ENCODE peak calls at places on chromosomes 12 and 14, in nine cellular contexts. One of them, this sample, is unnamed.

GRCh38 chr14:76900406-76901085 is 74.3 kb downstream of the LRRC74A start:
- DNase-seq in SIG-M5: no peak
- DNase-seq in HCT116: no peak
- DNase-seq in smooth muscle cell of the brain vasculature: no peak
- DNase-seq in Caki2: no peak
- DNase-seq in stromal cell of bone marrow: no peak
- DNase-seq in Daoy: no peak
- DNase-seq in LoVo: no peak
- DNase-seq in B cell: no peak
- DNase-seq in this sample: no peak

GRCh38 chr12:52950553-52950952 is 1.6 kb downstream of the KRT18 start:
- DNase-seq in SIG-M5: no peak
- DNase-seq in HCT116: no peak
- DNase-seq in smooth muscle cell of the brain vasculature: no peak
- DNase-seq in Caki2: no peak
- DNase-seq in stromal cell of bone marrow: no peak
- DNase-seq in Daoy: no peak
- DNase-seq in LoVo: no peak
- DNase-seq in B cell: no peak
- DNase-seq in this sample: no peak

GRCh38 chr14:67396381-67396965 is 15.5 kb downstream of the PLEK2 start:
- DNase-seq in SIG-M5: no peak
- DNase-seq in HCT116: no peak
- DNase-seq in smooth muscle cell of the brain vasculature: no peak
- DNase-seq in Caki2: no peak
- DNase-seq in stromal cell of bone marrow: no peak
- DNase-seq in Daoy: no peak
- DNase-seq in LoVo: no peak
- DNase-seq in B cell: no peak
- DNase-seq in this sample: no peak

GRCh38 chr12:53973093-53974042 is at the start of gene HOXC11:
- DNase-seq in SIG-M5: no peak
- DNase-seq in HCT116: no peak
- DNase-seq in smooth muscle cell of the brain vasculature: no peak
- DNase-seq in Caki2: no peak
- DNase-seq in stromal cell of bone marrow: no peak
- DNase-seq in Daoy: peak
- DNase-seq in LoVo: no peak
- DNase-seq in B cell: no peak
- DNase-seq in this sample: no peak

GRCh38 chr12:64256166-64256800 is 34.2 kb upstream of the KICS2 start:
- DNase-seq in SIG-M5: no peak
- DNase-seq in HCT116: peak
- DNase-seq in smooth muscle cell of the brain vasculature: peak
- DNase-seq in Caki2: peak
- DNase-seq in stromal cell of bone marrow: peak
- DNase-seq in Daoy: peak
- DNase-seq in LoVo: peak
- DNase-seq in B cell: peak
- DNase-seq in this sample: peak

GRCh38 chr12:99722690-99723486 is 75.3 kb downstream of the GARIN6 start:
- DNase-seq in SIG-M5: no peak
- DNase-seq in HCT116: no peak
- DNase-seq in smooth muscle cell of the brain vasculature: no peak
- DNase-seq in Caki2: no peak
- DNase-seq in stromal cell of bone marrow: no peak
- DNase-seq in Daoy: no peak
- DNase-seq in LoVo: no peak
- DNase-seq in B cell: no peak
- DNase-seq in this sample: no peak

GRCh38 chr12:72747460-72747859 is 475.3 kb downstream of the TRHDE start:
- DNase-seq in SIG-M5: no peak
- DNase-seq in HCT116: no peak
- DNase-seq in smooth muscle cell of the brain vasculature: no peak
- DNase-seq in Caki2: no peak
- DNase-seq in stromal cell of bone marrow: no peak
- DNase-seq in Daoy: no peak
- DNase-seq in LoVo: no peak
- DNase-seq in B cell: no peak
- DNase-seq in this sample: no peak

GRCh38 chr12:1436996-1437395 is 157.4 kb downstream of the FBXL14 start:
- DNase-seq in SIG-M5: no peak
- DNase-seq in HCT116: no peak
- DNase-seq in smooth muscle cell of the brain vasculature: no peak
- DNase-seq in Caki2: no peak
- DNase-seq in stromal cell of bone marrow: no peak
- DNase-seq in Daoy: no peak
- DNase-seq in LoVo: no peak
- DNase-seq in B cell: no peak
- DNase-seq in this sample: no peak

GRCh38 chr14:56118611-56119181 is 485 bp downstream of the PELI2 start:
- DNase-seq in SIG-M5: no peak
- DNase-seq in HCT116: no peak
- DNase-seq in smooth muscle cell of the brain vasculature: no peak
- DNase-seq in Caki2: no peak
- DNase-seq in stromal cell of bone marrow: no peak
- DNase-seq in Daoy: peak
- DNase-seq in LoVo: no peak
- DNase-seq in B cell: peak
- DNase-seq in this sample: no peak

GRCh38 chr14:68616255-68616902 is 176.5 kb downstream of the ZFP36L1 start:
- DNase-seq in SIG-M5: no peak
- DNase-seq in HCT116: peak
- DNase-seq in smooth muscle cell of the brain vasculature: no peak
- DNase-seq in Caki2: peak
- DNase-seq in stromal cell of bone marrow: no peak
- DNase-seq in Daoy: no peak
- DNase-seq in LoVo: no peak
- DNase-seq in B cell: no peak
- DNase-seq in this sample: no peak

GRCh38 chr14:90368946-90369721 is 27.7 kb upstream of the CALM1 start:
- DNase-seq in SIG-M5: no peak
- DNase-seq in HCT116: peak
- DNase-seq in smooth muscle cell of the brain vasculature: no peak
- DNase-seq in Caki2: peak
- DNase-seq in stromal cell of bone marrow: no peak
- DNase-seq in Daoy: peak
- DNase-seq in LoVo: peak
- DNase-seq in B cell: no peak
- DNase-seq in this sample: no peak